ENCODE peak calls at places on chromosomes 5 and 9, in seven cellular contexts. One of them, this sample, is unnamed.

GRCh38 chr9:84759300-84759750 is 89.8 kb downstream of the NTRK2 start:
- DNase-seq in spleen: no peak
- DNase-seq in fibroblast of lung: no peak
- DNase-seq in tibial nerve: no peak
- DNase-seq in lung: no peak
- DNase-seq in tibial artery: no peak
- DNase-seq in IMR-90: no peak
- DNase-seq in this sample: no peak

GRCh38 chr9:76810377-76810957 is 46.2 kb downstream of the PCA3 start:
- DNase-seq in spleen: no peak
- DNase-seq in fibroblast of lung: peak
- DNase-seq in tibial nerve: peak
- DNase-seq in lung: peak
- DNase-seq in tibial artery: no peak
- DNase-seq in IMR-90: peak
- DNase-seq in this sample: peak

GRCh38 chr5:104218200-104218599 is 655.6 kb upstream of the NUDT12 start:
- DNase-seq in spleen: no peak
- DNase-seq in fibroblast of lung: no peak
- DNase-seq in tibial nerve: no peak
- DNase-seq in lung: no peak
- DNase-seq in tibial artery: no peak
- DNase-seq in IMR-90: no peak
- DNase-seq in this sample: no peak

GRCh38 chr5:39657943-39658342 is 233.2 kb upstream of the DAB2 start:
- DNase-seq in spleen: no peak
- DNase-seq in fibroblast of lung: peak
- DNase-seq in tibial nerve: no peak
- DNase-seq in lung: no peak
- DNase-seq in tibial artery: no peak
- DNase-seq in IMR-90: no peak
- DNase-seq in this sample: no peak

GRCh38 chr5:84374568-84374967 is 10.1 kb downstream of the EDIL3 start:
- DNase-seq in spleen: no peak
- DNase-seq in fibroblast of lung: peak
- DNase-seq in tibial nerve: no peak
- DNase-seq in lung: no peak
- DNase-seq in tibial artery: no peak
- DNase-seq in IMR-90: no peak
- DNase-seq in this sample: no peak

GRCh38 chr5:38695021-38695961 is 138.8 kb upstream of the LIFR start:
- DNase-seq in spleen: no peak
- DNase-seq in fibroblast of lung: no peak
- DNase-seq in tibial nerve: no peak
- DNase-seq in lung: no peak
- DNase-seq in tibial artery: no peak
- DNase-seq in IMR-90: no peak
- DNase-seq in this sample: no peak

GRCh38 chr5:142782976-142783539 is 12.9 kb downstream of the ARHGAP26 start:
- DNase-seq in spleen: no peak
- DNase-seq in fibroblast of lung: no peak
- DNase-seq in tibial nerve: peak
- DNase-seq in lung: no peak
- DNase-seq in tibial artery: peak
- DNase-seq in IMR-90: no peak
- DNase-seq in this sample: no peak

GRCh38 chr5:141845371-141845821 is 32.8 kb downstream of the PCDH1 start:
- DNase-seq in spleen: no peak
- DNase-seq in fibroblast of lung: no peak
- DNase-seq in tibial nerve: no peak
- DNase-seq in lung: no peak
- DNase-seq in tibial artery: no peak
- DNase-seq in IMR-90: no peak
- DNase-seq in this sample: no peak

GRCh38 chr5:169668732-169669131 is 31.7 kb downstream of the DOCK2 start:
- DNase-seq in spleen: no peak
- DNase-seq in fibroblast of lung: peak
- DNase-seq in tibial nerve: no peak
- DNase-seq in lung: no peak
- DNase-seq in tibial artery: no peak
- DNase-seq in IMR-90: no peak
- DNase-seq in this sample: peak
- TF ChIP-seq CTCF in spleen: no peak
- TF ChIP-seq CTCF in fibroblast of lung: no peak
- TF ChIP-seq CTCF in tibial nerve: no peak
- TF ChIP-seq CTCF in lung: no peak
- TF ChIP-seq CTCF in tibial artery: no peak
- TF ChIP-seq CTCF in IMR-90: peak
- TF ChIP-seq CTCF in this sample: peak

DNA sequence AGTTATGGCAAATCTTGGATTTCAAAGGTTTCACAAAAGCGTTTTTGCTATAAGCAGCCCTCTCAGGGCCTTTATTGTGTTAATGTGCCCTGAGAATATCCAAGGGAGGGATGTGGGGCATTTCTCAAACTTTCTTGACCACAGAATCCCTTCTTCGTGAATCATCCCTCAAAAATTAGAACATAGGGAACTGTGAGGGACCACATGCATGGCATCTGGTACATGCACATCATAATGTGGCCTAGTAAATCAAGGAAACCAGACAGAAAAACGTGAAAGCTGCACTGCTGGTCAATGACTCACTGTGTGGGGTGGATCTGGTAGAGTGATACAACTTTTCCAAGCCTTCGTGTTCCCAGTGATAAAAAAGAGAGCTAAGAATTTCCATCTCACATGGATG is 22.4 kb downstream of the DDX31 start:
- DNase-seq in spleen: no peak
- DNase-seq in fibroblast of lung: peak
- DNase-seq in tibial nerve: no peak
- DNase-seq in lung: no peak
- DNase-seq in tibial artery: no peak
- DNase-seq in IMR-90: peak
- DNase-seq in this sample: peak
- H3K4me3 ChIP-seq in spleen: no peak
- H3K4me3 ChIP-seq in fibroblast of lung: no peak
- H3K4me3 ChIP-seq in tibial nerve: no peak
- H3K4me3 ChIP-seq in lung: no peak
- H3K4me3 ChIP-seq in tibial artery: no peak
- H3K4me3 ChIP-seq in IMR-90: no peak
- H3K4me3 ChIP-seq in this sample: no peak

DNA sequence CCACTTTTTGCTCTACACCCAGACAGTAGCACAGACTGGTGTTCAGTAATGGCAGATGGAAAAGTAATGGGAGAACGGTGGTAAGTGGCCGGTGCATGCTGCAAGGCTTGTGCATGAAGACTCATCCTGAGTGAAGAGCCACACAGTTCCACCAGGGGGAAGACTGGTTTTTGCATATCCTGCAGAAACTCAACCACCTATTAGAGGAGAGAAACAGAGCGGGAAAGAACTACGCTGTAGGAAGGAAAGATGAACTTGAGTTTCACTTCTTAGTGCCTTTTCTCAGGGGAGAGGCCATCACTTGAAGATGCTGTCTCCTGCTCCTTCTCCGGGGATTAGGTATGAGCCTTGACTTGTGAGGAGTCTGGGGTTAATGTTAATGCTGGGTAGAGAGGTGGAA is 9.4 kb upstream of the PRSS3 start:
- DNase-seq in spleen: no peak
- DNase-seq in fibroblast of lung: peak
- DNase-seq in tibial nerve: no peak
- DNase-seq in lung: no peak
- DNase-seq in tibial artery: no peak
- DNase-seq in IMR-90: peak
- DNase-seq in this sample: no peak
- TF ChIP-seq CTCF in spleen: no peak
- TF ChIP-seq CTCF in fibroblast of lung: no peak
- TF ChIP-seq CTCF in tibial nerve: no peak
- TF ChIP-seq CTCF in lung: no peak
- TF ChIP-seq CTCF in tibial artery: no peak
- TF ChIP-seq CTCF in IMR-90: peak
- TF ChIP-seq CTCF in this sample: peak

GRCh38 chr5:159010611-159011497 is 88.9 kb downstream of the EBF1 start:
- DNase-seq in spleen: peak
- DNase-seq in fibroblast of lung: no peak
- DNase-seq in tibial nerve: no peak
- DNase-seq in lung: no peak
- DNase-seq in tibial artery: no peak
- DNase-seq in IMR-90: no peak
- DNase-seq in this sample: peak
- H3K4me3 ChIP-seq in spleen: peak
- H3K4me3 ChIP-seq in fibroblast of lung: no peak
- H3K4me3 ChIP-seq in tibial nerve: no peak
- H3K4me3 ChIP-seq in lung: no peak
- H3K4me3 ChIP-seq in tibial artery: peak
- H3K4me3 ChIP-seq in IMR-90: no peak
- H3K4me3 ChIP-seq in this sample: peak

GRCh38 chr9:121285835-121286687 is 18.1 kb downstream of the GSN start:
- DNase-seq in spleen: no peak
- DNase-seq in fibroblast of lung: peak
- DNase-seq in tibial nerve: peak
- DNase-seq in lung: no peak
- DNase-seq in tibial artery: peak
- DNase-seq in IMR-90: peak
- DNase-seq in this sample: peak

GRCh38 chr9:121286688-121286972 is 18.7 kb downstream of the GSN start:
- DNase-seq in spleen: no peak
- DNase-seq in fibroblast of lung: no peak
- DNase-seq in tibial nerve: no peak
- DNase-seq in lung: no peak
- DNase-seq in tibial artery: no peak
- DNase-seq in IMR-90: no peak
- DNase-seq in this sample: no peak

GRCh38 chr9:121288874-121289553 is 21.1 kb downstream of the GSN start:
- DNase-seq in spleen: peak
- DNase-seq in fibroblast of lung: peak
- DNase-seq in tibial nerve: peak
- DNase-seq in lung: no peak
- DNase-seq in tibial artery: peak
- DNase-seq in IMR-90: peak
- DNase-seq in this sample: peak

GRCh38 chr9:121288557-121288873 is 20.6 kb downstream of the GSN start:
- DNase-seq in spleen: no peak
- DNase-seq in fibroblast of lung: no peak
- DNase-seq in tibial nerve: no peak
- DNase-seq in lung: no peak
- DNase-seq in tibial artery: no peak
- DNase-seq in IMR-90: no peak
- DNase-seq in this sample: no peak

GRCh38 chr9:121286973-121287721 is 19.2 kb downstream of the GSN start:
- DNase-seq in spleen: no peak
- DNase-seq in fibroblast of lung: peak
- DNase-seq in tibial nerve: peak
- DNase-seq in lung: peak
- DNase-seq in tibial artery: peak
- DNase-seq in IMR-90: peak
- DNase-seq in this sample: peak
- TF ChIP-seq CTCF in spleen: no peak
- TF ChIP-seq CTCF in fibroblast of lung: peak
- TF ChIP-seq CTCF in tibial nerve: peak
- TF ChIP-seq CTCF in lung: no peak
- TF ChIP-seq CTCF in tibial artery: no peak
- TF ChIP-seq CTCF in IMR-90: peak
- TF ChIP-seq CTCF in this sample: peak

GRCh38 chr5:140591747-140592372 is 27.2 kb downstream of the SLC35A4 start:
- DNase-seq in spleen: no peak
- DNase-seq in fibroblast of lung: peak
- DNase-seq in tibial nerve: no peak
- DNase-seq in lung: no peak
- DNase-seq in tibial artery: no peak
- DNase-seq in IMR-90: peak
- DNase-seq in this sample: peak
- H3K4me3 ChIP-seq in spleen: no peak
- H3K4me3 ChIP-seq in fibroblast of lung: no peak
- H3K4me3 ChIP-seq in tibial nerve: no peak
- H3K4me3 ChIP-seq in lung: no peak
- H3K4me3 ChIP-seq in tibial artery: no peak
- H3K4me3 ChIP-seq in IMR-90: no peak
- H3K4me3 ChIP-seq in this sample: no peak

GRCh38 chr9:68555416-68555815 is 14.7 kb upstream of the TMEM252 start:
- DNase-seq in spleen: no peak
- DNase-seq in fibroblast of lung: no peak
- DNase-seq in tibial nerve: no peak
- DNase-seq in lung: no peak
- DNase-seq in tibial artery: no peak
- DNase-seq in IMR-90: no peak
- DNase-seq in this sample: no peak

GRCh38 chr9:68562456-68562855 is 21.8 kb upstream of the TMEM252 start:
- DNase-seq in spleen: no peak
- DNase-seq in fibroblast of lung: no peak
- DNase-seq in tibial nerve: no peak
- DNase-seq in lung: no peak
- DNase-seq in tibial artery: no peak
- DNase-seq in IMR-90: no peak
- DNase-seq in this sample: no peak

DNA sequence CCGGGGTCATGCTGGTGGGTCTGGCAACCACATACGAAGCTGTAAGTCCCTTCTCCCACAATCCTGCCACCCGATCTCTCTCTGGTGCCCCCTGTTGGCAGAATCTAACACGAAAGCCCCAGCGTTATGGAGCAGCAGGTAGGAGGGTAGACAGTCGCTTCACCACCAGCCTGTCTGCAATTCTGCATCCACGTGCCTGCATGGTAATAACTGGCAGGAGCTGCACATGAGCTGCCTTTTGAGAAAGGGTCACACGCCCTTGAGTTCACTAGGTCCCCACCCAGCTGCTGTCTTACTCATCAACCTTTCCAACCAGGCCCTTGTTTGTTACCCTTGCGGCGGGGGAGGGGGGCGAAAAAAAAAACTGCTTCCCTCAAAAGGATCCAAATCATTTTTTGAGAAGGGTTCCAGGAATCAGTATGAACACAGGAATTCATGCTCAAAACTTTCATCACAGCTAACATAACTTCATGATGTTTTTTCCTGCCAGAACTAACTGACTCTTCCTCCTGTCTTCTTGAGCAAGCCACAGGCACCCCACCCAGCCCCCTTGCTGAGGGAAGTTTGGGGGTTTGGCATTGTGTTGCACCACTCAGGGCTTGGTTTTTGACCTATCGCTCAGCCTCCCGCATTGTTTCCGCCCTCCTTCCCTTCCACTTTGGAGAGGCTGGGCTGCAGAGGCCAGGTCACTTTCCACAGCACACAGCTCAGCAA is 19.6 kb upstream of the TMEM252 start:
- DNase-seq in spleen: peak
- DNase-seq in fibroblast of lung: peak
- DNase-seq in tibial nerve: peak
- DNase-seq in lung: peak
- DNase-seq in tibial artery: no peak
- DNase-seq in IMR-90: peak
- DNase-seq in this sample: peak
- TF ChIP-seq CTCF in spleen: peak
- TF ChIP-seq CTCF in fibroblast of lung: peak
- TF ChIP-seq CTCF in tibial nerve: peak
- TF ChIP-seq CTCF in lung: no peak
- TF ChIP-seq CTCF in tibial artery: peak
- TF ChIP-seq CTCF in IMR-90: peak
- TF ChIP-seq CTCF in this sample: peak